ENCODE peak calls at places on chromosomes 3 and 15, in four cellular contexts. I, X, L and Z are unnamed samples.
A peak's percentile ranks its signal among the peaks of the same experiment; 100 is the strongest.

GRCh38 chr3:2992534-2992933 is 117.6 kb downstream of the IL5RA start:
- DNase-seq in I (no peak), X (no peak), L (no peak), Z (no peak)

GRCh38 chr15:32908135-32908801 is 190.5 kb downstream of the GREM1 start:
- DNase-seq in L (peak; percentile 66), I (no peak), X (no peak), Z (no peak)

GRCh38 chr3:88000853-88001252 is 58.0 kb downstream of the CGGBP1 start:
- DNase-seq in I (no peak), L (peak; percentile 22), X (peak; percentile 9), Z (no peak)

GRCh38 chr15:58459562-58459961 is 27.8 kb downstream of the LIPC start:
- DNase-seq in L (no peak), X (peak; percentile 94), I (no peak), Z (no peak)

GRCh38 chr3:122975924-122976293 is 51.7 kb downstream of the SEMA5B start:
- DNase-seq in X (no peak), I (no peak), L (no peak), Z (no peak)

GRCh38 chr3:138412821-138413531 is 21.4 kb upstream of the ESYT3 start:
- DNase-seq in X (peak; percentile 61), L (no peak), I (peak; percentile 55), Z (no peak)

GRCh38 chr3:141489184-141489583 is 2.4 kb downstream of the RASA2 start:
- DNase-seq in I (no peak), X (no peak), L (no peak), Z (no peak)

GRCh38 chr3:71499477-71499876 is 84.1 kb downstream of the FOXP1 start:
- DNase-seq in X (no peak), I (no peak), L (no peak), Z (no peak)

GRCh38 chr3:114121996-114122709 is 56.7 kb downstream of the DRD3 start:
- DNase-seq in I (no peak), L (peak; percentile 70), X (peak; percentile 17), Z (no peak)

GRCh38 chr15:70450142-70450443 is 313.3 kb downstream of the UACA start:
- DNase-seq in X (no peak), L (no peak), I (no peak), Z (no peak)

GRCh38 chr3:20201141-20201540 is 15.1 kb upstream of the SGO1 start:
- DNase-seq in X (no peak), L (no peak), I (no peak), Z (no peak)

GRCh38 chr3:14768881-14769280 is 49.9 kb upstream of the FGD5 start:
- DNase-seq in L (no peak), I (no peak), X (no peak), Z (no peak)

GRCh38 chr3:123880998-123881561 is 3.1 kb downstream of the MYLK start:
- DNase-seq in X (peak; percentile 70), L (peak; percentile 54), I (no peak), Z (no peak)

GRCh38 chr3:30319713-30320112 is 286.7 kb upstream of the TGFBR2 start:
- DNase-seq in I (no peak), L (peak; percentile 52), X (peak; percentile 80), Z (no peak)

GRCh38 chr3:153158961-153159735 is 2.9 kb upstream of the RAP2B start:
- DNase-seq in I (no peak), L (no peak), X (no peak), Z (no peak)

GRCh38 chr3:125087768-125088391 is 32.1 kb upstream of the HEG1 start:
- DNase-seq in X (peak; percentile 86), L (peak; percentile 49), I (no peak), Z (no peak)

GRCh38 chr3:9787714-9788113 is 4.6 kb downstream of the TADA3 start:
- DNase-seq in X (no peak), L (no peak), I (no peak), Z (no peak)

GRCh38 chr3:195151866-195152526 is 119.0 kb downstream of the XXYLT1 start:
- DNase-seq in I (no peak), L (peak; percentile 71), X (peak; percentile 61), Z (no peak)

GRCh38 chr3:98900265-98901031 is 1.0 kb downstream of the DCBLD2 start:
- DNase-seq in X (no peak), L (no peak), I (no peak), Z (no peak)

GRCh38 chr3:51389423-51390183 is 1.5 kb upstream of the RBM15B start:
- DNase-seq in L (peak; percentile 47), X (peak; percentile 41), I (no peak), Z (peak; percentile 53)

GRCh38 chr3:78455737-78456136 is 1312.1 kb downstream of the ROBO1 start:
- DNase-seq in I (no peak), L (no peak), X (no peak), Z (no peak)

GRCh38 chr3:113167929-113168771 is 43.2 kb upstream of the BOC start:
- DNase-seq in I (no peak), X (no peak), L (no peak), Z (no peak)

GRCh38 chr3:46692566-46692983 is 904 bp downstream of the ALS2CL start:
- DNase-seq in L (no peak), I (peak; percentile 85), X (no peak), Z (peak; percentile 85)

GRCh38 chr15:41882689-41883483 is 11.0 kb downstream of the SPTBN5 start:
- DNase-seq in I (no peak), X (no peak), L (no peak), Z (no peak)